ENCODE peak calls at places on chromosome 10, in five cellular contexts. I, N, F, P and L are unnamed samples.
A peak's percentile ranks its signal among the peaks of the same experiment; 100 is the strongest.

GRCh38 chr10:18271481-18271880 is 131.3 kb downstream of the CACNB2 start:
- DNase-seq in I (no peak), N (no peak), F (no peak), P (no peak), L (no peak)

GRCh38 chr10:112643600-112643999 is 196.6 kb downstream of the VTI1A start:
- DNase-seq in I (no peak), N (no peak), F (no peak), P (no peak), L (no peak)

GRCh38 chr10:72665925-72666324 is 26.0 kb upstream of the MCU start:
- DNase-seq in I (no peak), N (peak; percentile 26), F (peak; percentile 18), P (no peak), L (no peak)

GRCh38 chr10:43354325-43354635 is 17.2 kb upstream of the FXYD4 start:
- DNase-seq in I (no peak), N (no peak), F (no peak), P (no peak), L (no peak)

GRCh38 chr10:48458662-48459048 is 146.2 kb downstream of the ARHGAP22 start:
- DNase-seq in I (no peak), N (no peak), F (no peak), P (no peak), L (no peak)

GRCh38 chr10:5034588-5034987 is 30.9 kb upstream of the AKR1C2 start:
- DNase-seq in I (no peak), N (peak; percentile 60), F (no peak), P (no peak), L (no peak)

GRCh38 chr10:103890194-103890658 is 27.8 kb downstream of the STN1 start:
- DNase-seq in I (no peak), N (no peak), F (no peak), P (peak; percentile 9), L (no peak)

GRCh38 chr10:95260397-95260881 is 30.4 kb downstream of the PDLIM1 start:
- DNase-seq in I (no peak), N (peak; percentile 98), F (no peak), P (peak; percentile 95), L (peak; percentile 59)

GRCh38 chr10:77692782-77693181 is 55.2 kb upstream of the KCNMA1 start:
- DNase-seq in I (no peak), N (peak; percentile 38), F (no peak), P (peak; percentile 52), L (no peak)

GRCh38 chr10:571643-572042 is 117.8 kb downstream of the DIP2C start:
- DNase-seq in I (no peak), N (peak; percentile 27), F (peak; percentile 47), P (peak; percentile 44), L (no peak)

GRCh38 chr10:101244321-101245050 is 15.2 kb upstream of the LBX1 start:
- DNase-seq in I (no peak), N (peak; percentile 66), F (peak; percentile 28), P (peak; percentile 48), L (no peak)

GRCh38 chr10:88131561-88132139 is 268.2 kb downstream of the PTEN start:
- DNase-seq in I (no peak), N (no peak), F (no peak), P (no peak), L (no peak)

GRCh38 chr10:84593546-84593945 is 265.2 kb downstream of the CCSER2 start:
- DNase-seq in I (no peak), N (no peak), F (no peak), P (no peak), L (no peak)

GRCh38 chr10:22372922-22373321 is 27.6 kb downstream of the SPAG6 start:
- DNase-seq in I (no peak), N (peak; percentile 0), F (no peak), P (peak; percentile 31), L (no peak)

GRCh38 chr10:125396651-125397050 is 236.3 kb upstream of the CTBP2 start:
- DNase-seq in I (no peak), N (peak; percentile 12), F (peak; percentile 33), P (no peak), L (no peak)

GRCh38 chr10:112475565-112476233 is 28.7 kb downstream of the VTI1A start:
- DNase-seq in I (no peak), N (peak; percentile 11), F (peak; percentile 13), P (peak; percentile 42), L (no peak)

GRCh38 chr10:35569111-35569707 is 35.9 kb upstream of the GJD4 start:
- DNase-seq in I (no peak), N (no peak), F (no peak), P (no peak), L (no peak)

GRCh38 chr10:74244097-74244685 is 93.2 kb downstream of the ADK start:
- DNase-seq in I (no peak), N (peak; percentile 60), F (peak; percentile 23), P (peak; percentile 83), L (no peak)

GRCh38 chr10:21993360-21994001 is 10.0 kb downstream of the DNAJC1 start:
- DNase-seq in I (no peak), N (peak; percentile 31), F (no peak), P (peak; percentile 61), L (no peak)

GRCh38 chr10:63629363-63630084 is 108.3 kb downstream of the REEP3 start:
- DNase-seq in I (peak; percentile 37), N (peak; percentile 99), F (peak; percentile 98), P (peak; percentile 99), L (peak; percentile 94)

GRCh38 chr10:124698560-124699470 is 45.4 kb downstream of the FAM53B start:
- DNase-seq in I (no peak), N (no peak), F (no peak), P (no peak), L (no peak)

GRCh38 chr10:14604181-14605142 is 170.2 kb downstream of the FAM107B start:
- DNase-seq in I (peak; percentile 53), N (peak; percentile 73), F (peak; percentile 58), P (peak; percentile 74), L (peak; percentile 83)

GRCh38 chr10:30751678-30752331 is 122.3 kb upstream of the LYZL2 start:
- DNase-seq in I (no peak), N (peak; percentile 78), F (peak; percentile 50), P (peak; percentile 57), L (no peak)

GRCh38 chr10:132697568-132698200 is 88.3 kb downstream of the NKX6-2 start:
- DNase-seq in I (no peak), N (no peak), F (no peak), P (no peak), L (peak; percentile 45)

GRCh38 chr10:29522038-29522855 is 112.5 kb downstream of the SVIL start:
- DNase-seq in I (no peak), N (peak; percentile 68), F (no peak), P (no peak), L (no peak)

GRCh38 chr10:4733150-4733842 is 92.7 kb upstream of the AKR1E2 start:
- DNase-seq in I (no peak), N (peak; percentile 12), F (no peak), P (no peak), L (no peak)

GRCh38 chr10:132209130-132209529 is 22.4 kb downstream of the DPYSL4 start:
- DNase-seq in I (no peak), N (no peak), F (no peak), P (no peak), L (no peak)

GRCh38 chr10:76991571-76991970 is 646.0 kb downstream of the KCNMA1 start:
- DNase-seq in I (no peak), N (no peak), F (no peak), P (no peak), L (no peak)

GRCh38 chr10:1151071-1152033 is 95.2 kb downstream of the WDR37 start:
- DNase-seq in I (no peak), N (no peak), F (peak; percentile 4), P (no peak), L (no peak)

GRCh38 chr10:123936426-123936825 is 44.8 kb upstream of the CPXM2 start:
- DNase-seq in I (no peak), N (no peak), F (peak; percentile 87), P (no peak), L (no peak)

GRCh38 chr10:75430000-75430763 is 1.2 kb upstream of the LRMDA start:
- DNase-seq in I (no peak), N (no peak), F (no peak), P (peak; percentile 42), L (no peak)

GRCh38 chr10:72834183-72834825 is 59.2 kb upstream of the OIT3 start:
- DNase-seq in I (no peak), N (peak; percentile 72), F (peak; percentile 64), P (peak; percentile 89), L (no peak)

GRCh38 chr10:124849111-124849773 is 47.6 kb downstream of the ABRAXAS2 start:
- DNase-seq in I (no peak), N (no peak), F (no peak), P (no peak), L (no peak)

GRCh38 chr10:88493676-88494483 is 89.2 kb downstream of the RNLS start:
- DNase-seq in I (no peak), N (peak; percentile 82), F (peak; percentile 65), P (peak; percentile 70), L (no peak)

GRCh38 chr10:72694476-72695369 is 2.8 kb downstream of the MCU start:
- DNase-seq in I (no peak), N (no peak), F (no peak), P (peak; percentile 75), L (no peak)

GRCh38 chr10:104331208-104331838 is 6.9 kb downstream of the ITPRIP start:
- DNase-seq in I (no peak), N (peak; percentile 76), F (no peak), P (peak; percentile 77), L (no peak)

GRCh38 chr10:90321132-90321816 is 536.6 kb downstream of the HTR7 start:
- DNase-seq in I (no peak), N (peak; percentile 91), F (no peak), P (peak; percentile 51), L (no peak)